ENCODE peak calls at places on chromosomes 11 and 22, in four cellular contexts. W is endothelial cell, E is EL, J is heart right ventricle. H is an unnamed sample.

GRCh38 chr11:28649922-28650321 is 541.7 kb downstream of the METTL15 start:
- DNase-seq in W (no peak), E (peak), J (no peak), H (no peak)

GRCh38 chr11:2930705-2931415 is 1.6 kb upstream of the PHLDA2 start:
- DNase-seq in W (peak), E (peak), J (peak), H (no peak)

GRCh38 chr11:124474079-124474478 is 28.6 kb upstream of the OR8B8 start:
- DNase-seq in W (no peak), E (no peak), J (no peak), H (no peak)

GRCh38 chr22:21450858-21451331 is 16.3 kb upstream of the TMEM191C start:
- DNase-seq in W (peak), E (no peak), J (peak), H (no peak)

GRCh38 chr11:123020968-123021367 is 39.3 kb upstream of the BSX start:
- DNase-seq in W (peak), E (peak), J (no peak), H (peak)

GRCh38 chr11:2951235-2952110 is 22.3 kb upstream of the PHLDA2 start:
- DNase-seq in W (no peak), E (peak), J (no peak), H (no peak)

GRCh38 chr11:134452026-134452848 is 40.2 kb upstream of the B3GAT1 start:
- DNase-seq in W (no peak), E (no peak), J (no peak), H (peak)

GRCh38 chr11:62604460-62605130 is 2.9 kb upstream of the MTA2 start:
- DNase-seq in W (no peak), E (no peak), J (no peak), H (no peak)

GRCh38 chr22:27349456-27349855 is 452.1 kb downstream of the MN1 start:
- DNase-seq in W (no peak), E (peak), J (no peak), H (no peak)

GRCh38 chr11:44286268-44286880 is 23.6 kb downstream of the ALX4 start:
- DNase-seq in W (peak), E (peak), J (peak), H (peak)

GRCh38 chr11:68150029-68150428 is 28.8 kb upstream of the CHKA start:
- DNase-seq in W (peak), E (peak), J (no peak), H (no peak)

GRCh38 chr11:20364412-20364792 is 888 bp downstream of the HTATIP2 start:
- DNase-seq in W (no peak), E (no peak), J (no peak), H (peak)

GRCh38 chr11:18780329-18780728 is 11.3 kb downstream of the PTPN5 start:
- DNase-seq in W (no peak), E (no peak), J (no peak), H (no peak)

GRCh38 chr22:21951931-21952465 is 650 bp downstream of the PPM1F start:
- DNase-seq in W (peak), E (peak), J (peak), H (no peak)

GRCh38 chr11:6012055-6012668 is 5.4 kb upstream of the OR56A4 start:
- DNase-seq in W (no peak), E (no peak), J (no peak), H (no peak)

GRCh38 chr22:25764270-25765015 is 22.5 kb downstream of the MYO18B start:
- DNase-seq in W (no peak), E (no peak), J (no peak), H (no peak)

GRCh38 chr11:10743354-10744035 is 7.6 kb upstream of the CTR9 start:
- DNase-seq in W (no peak), E (no peak), J (no peak), H (no peak)

GRCh38 chr11:124793466-124794278 is 6.5 kb downstream of the MSANTD2 start:
- DNase-seq in W (peak), E (peak), J (no peak), H (no peak)

GRCh38 chr11:36361472-36361871 is 65.4 kb downstream of the PRR5L start:
- DNase-seq in W (no peak), E (peak), J (no peak), H (no peak)

GRCh38 chr22:19916006-19916405 is 25.6 kb upstream of the COMT start:
- DNase-seq in W (no peak), E (no peak), J (no peak), H (no peak)

GRCh38 chr11:93199616-93200015 is 1.8 kb upstream of the SLC36A4 start:
- DNase-seq in W (no peak), E (no peak), J (no peak), H (no peak)

GRCh38 chr11:61795459-61795858 is 2.7 kb downstream of the FEN1 start:
- DNase-seq in W (no peak), E (no peak), J (no peak), H (no peak)

GRCh38 chr11:122721964-122722266 is 66.4 kb downstream of the UBASH3B start:
- DNase-seq in W (no peak), E (peak), J (no peak), H (no peak)